ENCODE peak calls at places on chromosomes 13 and 19, in eight cellular contexts. Y is ascending aorta; H is T-helper 2 cell; K is OCI-LY7; S is NCI-H1694 treated with DMSO at 0.1 percent for 48 hours; J is activated T-cell treated with anti-CD3 and anti-CD28 coated beads, Interleukin-2, amount 50 U/mL, for 24 hours; F is cerebellar nuclear complex; I is nucleus accumbens. X is an unnamed sample.
A peak's percentile ranks its signal among the peaks of the same experiment; 100 is the strongest.

GRCh38 chr13:113109151-113110047 is 3.8 kb downstream of the F7 start:
- DNase-seq in Y (no peak), H (no peak), K (no peak), S (no peak), J (peak; percentile 44), F (no peak), I (no peak), X (no peak)

GRCh38 chr13:35014606-35015005 is 72.5 kb downstream of the NBEA start:
- DNase-seq in Y (no peak), H (no peak), K (no peak), S (no peak), J (no peak), F (no peak), I (no peak), X (no peak)

GRCh38 chr13:29081036-29081435 is 260.9 kb downstream of the MTUS2 start:
- DNase-seq in Y (no peak), H (no peak), K (peak; percentile 71), S (no peak), J (no peak), F (no peak), I (no peak), X (no peak)

GRCh38 chr19:45414468-45414867 is 8.0 kb downstream of the POLR1G start:
- DNase-seq in Y (no peak), H (no peak), K (no peak), S (no peak), J (no peak), F (no peak), I (no peak), X (no peak)

GRCh38 chr19:1255186-1256161 is 7.1 kb downstream of the MIDN start:
- DNase-seq in Y (no peak), H (no peak), K (no peak), S (no peak), J (no peak), F (no peak), I (peak; percentile 76), X (no peak)

GRCh38 chr19:8638078-8638619 is 7.7 kb downstream of the NFILZ start:
- DNase-seq in Y (peak; percentile 72), H (no peak), K (no peak), S (no peak), J (no peak), F (no peak), I (no peak), X (no peak)

GRCh38 chr13:30735025-30735967 is at the start of gene ALOX5AP:
- DNase-seq in Y (no peak), H (no peak), K (peak; percentile 92), S (no peak), J (peak; percentile 50), F (no peak), I (no peak), X (no peak)

GRCh38 chr19:35184884-35185283 is 30.3 kb downstream of the FXYD5 start:
- DNase-seq in Y (no peak), H (no peak), K (no peak), S (no peak), J (no peak), F (no peak), I (no peak), X (no peak)

GRCh38 chr13:47611664-47612288 is 389.3 kb downstream of the SUCLA2 start:
- DNase-seq in Y (no peak), H (no peak), K (no peak), S (no peak), J (no peak), F (no peak), I (no peak), X (peak; percentile 37)

GRCh38 chr19:4575267-4575793 is 15.8 kb upstream of the SEMA6B start:
- DNase-seq in Y (peak; percentile 71), H (no peak), K (no peak), S (no peak), J (no peak), F (no peak), I (no peak), X (peak; percentile 98)

GRCh38 chr19:2327773-2328400 is 499 bp downstream of the LSM7 start:
- DNase-seq in Y (no peak), H (peak; percentile 20), K (peak; percentile 89), S (peak; percentile 39), J (peak; percentile 74), F (no peak), I (no peak), X (peak; percentile 72)

GRCh38 chr13:24208314-24208713 is 47.8 kb downstream of the SPATA13 start:
- DNase-seq in Y (no peak), H (no peak), K (no peak), S (no peak), J (no peak), F (no peak), I (no peak), X (peak; percentile 77)

GRCh38 chr13:36377822-36378480 is 31.8 kb upstream of the SPART start:
- DNase-seq in Y (no peak), H (no peak), K (no peak), S (no peak), J (no peak), F (no peak), I (no peak), X (no peak)

GRCh38 chr13:101181076-101181685 is 235.1 kb downstream of the NALCN start:
- DNase-seq in Y (no peak), H (no peak), K (no peak), S (no peak), J (no peak), F (no peak), I (no peak), X (no peak)

GRCh38 chr19:56103027-56103614 is 18.0 kb downstream of the ZNF787 start:
- DNase-seq in Y (no peak), H (no peak), K (no peak), S (no peak), J (no peak), F (no peak), I (no peak), X (no peak)

GRCh38 chr19:18338471-18339001 is 1.9 kb upstream of the PGPEP1 start:
- DNase-seq in Y (no peak), H (no peak), K (no peak), S (no peak), J (no peak), F (no peak), I (no peak), X (no peak)

GRCh38 chr19:19594371-19594770 is 24.1 kb downstream of the PBX4 start:
- DNase-seq in Y (no peak), H (no peak), K (no peak), S (peak; percentile 94), J (no peak), F (no peak), I (no peak), X (no peak)

GRCh38 chr19:58406818-58407657 is 1.4 kb upstream of the ZNF584 start:
- DNase-seq in Y (no peak), H (no peak), K (peak; percentile 32), S (no peak), J (no peak), F (no peak), I (no peak), X (no peak)

GRCh38 chr19:13234518-13234917 is 84.3 kb downstream of the IER2 start:
- DNase-seq in Y (peak; percentile 76), H (peak; percentile 27), K (peak; percentile 74), S (peak; percentile 10), J (peak; percentile 73), F (no peak), I (no peak), X (no peak)

GRCh38 chr19:6677924-6678689 is 8.1 kb upstream of the TNFSF14 start:
- DNase-seq in Y (no peak), H (peak; percentile 27), K (no peak), S (no peak), J (peak; percentile 85), F (no peak), I (no peak), X (no peak)

GRCh38 chr13:99085139-99085845 is 107.4 kb upstream of the DOCK9 start:
- DNase-seq in Y (no peak), H (no peak), K (peak; percentile 9), S (no peak), J (peak; percentile 53), F (no peak), I (no peak), X (no peak)

GRCh38 chr19:35501684-35502083 is 11.4 kb upstream of the KRTDAP start:
- DNase-seq in Y (no peak), H (no peak), K (no peak), S (no peak), J (no peak), F (no peak), I (no peak), X (no peak)

GRCh38 chr13:111949311-111949710 is 117.6 kb upstream of the SOX1 start:
- DNase-seq in Y (no peak), H (no peak), K (no peak), S (no peak), J (no peak), F (no peak), I (no peak), X (no peak)

GRCh38 chr13:78608705-78609463 is 5.5 kb upstream of the POU4F1 start:
- DNase-seq in Y (no peak), H (no peak), K (no peak), S (no peak), J (no peak), F (no peak), I (no peak), X (no peak)

GRCh38 chr19:33840783-33841182 is 44.1 kb downstream of the KCTD15 start:
- DNase-seq in Y (no peak), H (no peak), K (no peak), S (no peak), J (no peak), F (no peak), I (no peak), X (no peak)

GRCh38 chr13:98977568-98978270 is at the start of gene DOCK9:
- DNase-seq in Y (peak; percentile 72), H (no peak), K (no peak), S (no peak), J (no peak), F (no peak), I (peak; percentile 68), X (peak; percentile 61)

GRCh38 chr13:66751691-66752090 is 478.4 kb downstream of the PCDH9 start:
- DNase-seq in Y (no peak), H (no peak), K (no peak), S (no peak), J (no peak), F (no peak), I (no peak), X (no peak)

GRCh38 chr19:48925240-48925843 is 8.2 kb upstream of the DHDH start:
- DNase-seq in Y (no peak), H (no peak), K (no peak), S (no peak), J (no peak), F (no peak), I (no peak), X (peak; percentile 41)

GRCh38 chr13:20995245-20995829 is 66.0 kb downstream of the LATS2 start:
- DNase-seq in Y (no peak), H (no peak), K (no peak), S (no peak), J (no peak), F (no peak), I (no peak), X (no peak)

GRCh38 chr19:6412111-6412999 is 12.3 kb downstream of the KHSRP start:
- DNase-seq in Y (no peak), H (peak; percentile 26), K (peak; percentile 60), S (no peak), J (peak; percentile 68), F (no peak), I (no peak), X (no peak)

GRCh38 chr13:64239372-64239771 is 2823.7 kb upstream of the PCDH20 start:
- DNase-seq in Y (no peak), H (no peak), K (no peak), S (no peak), J (no peak), F (no peak), I (no peak), X (peak; percentile 17)

GRCh38 chr19:31118926-31119325 is 230.3 kb downstream of the TSHZ3 start:
- DNase-seq in Y (peak; percentile 13), H (no peak), K (no peak), S (no peak), J (no peak), F (no peak), I (no peak), X (no peak)

GRCh38 chr13:106594986-106595385 is 27.0 kb upstream of the ARGLU1 start:
- DNase-seq in Y (no peak), H (no peak), K (no peak), S (no peak), J (no peak), F (no peak), I (no peak), X (no peak)

GRCh38 chr19:56942749-56943148 is 102.2 kb upstream of the PEG3 start:
- DNase-seq in Y (peak; percentile 69), H (no peak), K (peak; percentile 4), S (no peak), J (no peak), F (no peak), I (no peak), X (no peak)

X was measured in skeletal muscle cell.